ENCODE peak calls at places on chromosomes 7 and 10, in eight cellular contexts. One of them, this sample, is unnamed.

GRCh38 chr10:122143238-122143841 is 127.8 kb upstream of the BTBD16 start:
- DNase-seq in GM12865: no peak
- DNase-seq in fibroblast of mammary gland: no peak
- DNase-seq in activated T-cell treated with anti-CD3 and anti-CD28 coated beads, Interleukin-2, amount 50 U/mL, for 72 hours: no peak
- DNase-seq in lung: no peak
- DNase-seq in thoracic aorta: no peak
- DNase-seq in GM20000: no peak
- DNase-seq in iris pigment epithelial cell: no peak
- DNase-seq in this sample: no peak

GRCh38 chr7:93171606-93172226 is 23.5 kb upstream of the SAMD9L start:
- DNase-seq in GM12865: no peak
- DNase-seq in fibroblast of mammary gland: peak; percentile 39
- DNase-seq in activated T-cell treated with anti-CD3 and anti-CD28 coated beads, Interleukin-2, amount 50 U/mL, for 72 hours: no peak
- DNase-seq in lung: no peak
- DNase-seq in thoracic aorta: no peak
- DNase-seq in GM20000: no peak
- DNase-seq in iris pigment epithelial cell: no peak
- DNase-seq in this sample: no peak

GRCh38 chr7:20352573-20353304 is 22.0 kb downstream of the ITGB8 start:
- DNase-seq in GM12865: no peak
- DNase-seq in fibroblast of mammary gland: peak; percentile 71
- DNase-seq in activated T-cell treated with anti-CD3 and anti-CD28 coated beads, Interleukin-2, amount 50 U/mL, for 72 hours: no peak
- DNase-seq in lung: no peak
- DNase-seq in thoracic aorta: no peak
- DNase-seq in GM20000: no peak
- DNase-seq in iris pigment epithelial cell: peak; percentile 15
- DNase-seq in this sample: no peak

GRCh38 chr10:129788211-129788610 is 175.9 kb downstream of the EBF3 start:
- DNase-seq in GM12865: no peak
- DNase-seq in fibroblast of mammary gland: no peak
- DNase-seq in activated T-cell treated with anti-CD3 and anti-CD28 coated beads, Interleukin-2, amount 50 U/mL, for 72 hours: no peak
- DNase-seq in lung: no peak
- DNase-seq in thoracic aorta: no peak
- DNase-seq in GM20000: no peak
- DNase-seq in iris pigment epithelial cell: no peak
- DNase-seq in this sample: no peak

GRCh38 chr10:69130251-69130650 is 6.3 kb downstream of the VPS26A start:
- DNase-seq in GM12865: no peak
- DNase-seq in fibroblast of mammary gland: peak; percentile 28
- DNase-seq in activated T-cell treated with anti-CD3 and anti-CD28 coated beads, Interleukin-2, amount 50 U/mL, for 72 hours: no peak
- DNase-seq in lung: no peak
- DNase-seq in thoracic aorta: no peak
- DNase-seq in GM20000: no peak
- DNase-seq in iris pigment epithelial cell: peak; percentile 49
- DNase-seq in this sample: no peak

GRCh38 chr7:154960063-154960790 is 42.7 kb downstream of the PAXIP1 start:
- DNase-seq in GM12865: no peak
- DNase-seq in fibroblast of mammary gland: peak; percentile 30
- DNase-seq in activated T-cell treated with anti-CD3 and anti-CD28 coated beads, Interleukin-2, amount 50 U/mL, for 72 hours: no peak
- DNase-seq in lung: no peak
- DNase-seq in thoracic aorta: no peak
- DNase-seq in GM20000: no peak
- DNase-seq in iris pigment epithelial cell: peak; percentile 45
- DNase-seq in this sample: no peak

GRCh38 chr10:87862644-87863101 is 660 bp downstream of the KLLN start:
- DNase-seq in GM12865: no peak
- DNase-seq in fibroblast of mammary gland: no peak
- DNase-seq in activated T-cell treated with anti-CD3 and anti-CD28 coated beads, Interleukin-2, amount 50 U/mL, for 72 hours: no peak
- DNase-seq in lung: no peak
- DNase-seq in thoracic aorta: no peak
- DNase-seq in GM20000: peak; percentile 67
- DNase-seq in iris pigment epithelial cell: no peak
- DNase-seq in this sample: no peak

GRCh38 chr10:7872041-7872442 is 53.7 kb downstream of the TAF3 start:
- DNase-seq in GM12865: peak; percentile 7
- DNase-seq in fibroblast of mammary gland: peak; percentile 27
- DNase-seq in activated T-cell treated with anti-CD3 and anti-CD28 coated beads, Interleukin-2, amount 50 U/mL, for 72 hours: no peak
- DNase-seq in lung: no peak
- DNase-seq in thoracic aorta: no peak
- DNase-seq in GM20000: peak; percentile 13
- DNase-seq in iris pigment epithelial cell: no peak
- DNase-seq in this sample: no peak

GRCh38 chr10:97685395-97685958 is 1.6 kb downstream of the AVPI1 start:
- DNase-seq in GM12865: no peak
- DNase-seq in fibroblast of mammary gland: peak; percentile 23
- DNase-seq in activated T-cell treated with anti-CD3 and anti-CD28 coated beads, Interleukin-2, amount 50 U/mL, for 72 hours: no peak
- DNase-seq in lung: no peak
- DNase-seq in thoracic aorta: no peak
- DNase-seq in GM20000: no peak
- DNase-seq in iris pigment epithelial cell: peak; percentile 61
- DNase-seq in this sample: no peak

This sample was measured in AG04450.